ENCODE peak calls at places on chromosome 10, in ten cellular contexts. One of them, this sample, is unnamed.

GRCh38 chr10:126500866-126501265 is 112.6 kb upstream of the ADAM12 start:
- DNase-seq in coronary artery: no peak
- DNase-seq in heart right ventricle: no peak
- DNase-seq in uterus: no peak
- DNase-seq in lung microvascular endothelial cell: no peak
- DNase-seq in SK-MEL-5: peak; percentile 54
- DNase-seq in endothelial cell: no peak
- DNase-seq in CD4-positive, alpha-beta T cell: no peak
- DNase-seq in kidney tubule cell: peak; percentile 59
- DNase-seq in T-helper 9 cell: no peak
- DNase-seq in this sample: no peak

GRCh38 chr10:133143200-133143533 is 16.9 kb upstream of the KNDC1 start:
- DNase-seq in coronary artery: no peak
- DNase-seq in endothelial cell: no peak
- DNase-seq in T-helper 9 cell: no peak
- DNase-seq in lung microvascular endothelial cell: no peak
- DNase-seq in heart right ventricle: no peak
- DNase-seq in uterus: no peak
- DNase-seq in CD4-positive, alpha-beta T cell: no peak
- DNase-seq in SK-MEL-5: no peak
- DNase-seq in kidney tubule cell: no peak
- DNase-seq in this sample: no peak

GRCh38 chr10:97743169-97743945 is 6.4 kb downstream of the ZFYVE27 start:
- DNase-seq in heart right ventricle: no peak
- DNase-seq in SK-MEL-5: no peak
- DNase-seq in endothelial cell: no peak
- DNase-seq in uterus: no peak
- DNase-seq in coronary artery: no peak
- DNase-seq in T-helper 9 cell: no peak
- DNase-seq in kidney tubule cell: no peak
- DNase-seq in CD4-positive, alpha-beta T cell: no peak
- DNase-seq in lung microvascular endothelial cell: no peak
- DNase-seq in this sample: no peak

GRCh38 chr10:101287922-101288638 is 58.8 kb upstream of the LBX1 start:
- DNase-seq in SK-MEL-5: peak; percentile 58
- DNase-seq in heart right ventricle: no peak
- DNase-seq in endothelial cell: peak; percentile 72
- DNase-seq in T-helper 9 cell: no peak
- DNase-seq in CD4-positive, alpha-beta T cell: no peak
- DNase-seq in lung microvascular endothelial cell: peak; percentile 46
- DNase-seq in uterus: no peak
- DNase-seq in kidney tubule cell: no peak
- DNase-seq in coronary artery: no peak
- DNase-seq in this sample: no peak

GRCh38 chr10:5526691-5527331 is 2.0 kb downstream of the CALML3 start:
- DNase-seq in uterus: no peak
- DNase-seq in coronary artery: peak; percentile 55
- DNase-seq in lung microvascular endothelial cell: no peak
- DNase-seq in kidney tubule cell: no peak
- DNase-seq in SK-MEL-5: no peak
- DNase-seq in T-helper 9 cell: no peak
- DNase-seq in endothelial cell: no peak
- DNase-seq in heart right ventricle: no peak
- DNase-seq in CD4-positive, alpha-beta T cell: no peak
- DNase-seq in this sample: no peak

GRCh38 chr10:86942441-86943315 is 14.7 kb downstream of the MMRN2 start:
- DNase-seq in SK-MEL-5: no peak
- DNase-seq in heart right ventricle: no peak
- DNase-seq in T-helper 9 cell: no peak
- DNase-seq in coronary artery: peak; percentile 72
- DNase-seq in kidney tubule cell: no peak
- DNase-seq in endothelial cell: no peak
- DNase-seq in uterus: no peak
- DNase-seq in lung microvascular endothelial cell: no peak
- DNase-seq in CD4-positive, alpha-beta T cell: no peak
- DNase-seq in this sample: peak; percentile 83

GRCh38 chr10:126634915-126635314 is 35.6 kb downstream of the C10orf90 start:
- DNase-seq in uterus: no peak
- DNase-seq in kidney tubule cell: peak; percentile 72
- DNase-seq in T-helper 9 cell: no peak
- DNase-seq in coronary artery: no peak
- DNase-seq in heart right ventricle: no peak
- DNase-seq in CD4-positive, alpha-beta T cell: no peak
- DNase-seq in lung microvascular endothelial cell: no peak
- DNase-seq in SK-MEL-5: peak; percentile 71
- DNase-seq in endothelial cell: no peak
- DNase-seq in this sample: no peak

GRCh38 chr10:77648472-77648871 is 10.9 kb upstream of the KCNMA1 start:
- DNase-seq in heart right ventricle: no peak
- DNase-seq in uterus: no peak
- DNase-seq in coronary artery: no peak
- DNase-seq in CD4-positive, alpha-beta T cell: no peak
- DNase-seq in endothelial cell: no peak
- DNase-seq in T-helper 9 cell: no peak
- DNase-seq in kidney tubule cell: no peak
- DNase-seq in SK-MEL-5: no peak
- DNase-seq in lung microvascular endothelial cell: no peak
- DNase-seq in this sample: no peak

GRCh38 chr10:109933984-109934565 is 10.8 kb upstream of the XPNPEP1 start:
- DNase-seq in endothelial cell: no peak
- DNase-seq in kidney tubule cell: no peak
- DNase-seq in coronary artery: no peak
- DNase-seq in lung microvascular endothelial cell: no peak
- DNase-seq in heart right ventricle: no peak
- DNase-seq in CD4-positive, alpha-beta T cell: peak; percentile 51
- DNase-seq in SK-MEL-5: no peak
- DNase-seq in T-helper 9 cell: no peak
- DNase-seq in uterus: no peak
- DNase-seq in this sample: no peak

GRCh38 chr10:119803264-119803663 is 69.4 kb downstream of the MCMBP start:
- DNase-seq in heart right ventricle: no peak
- DNase-seq in SK-MEL-5: no peak
- DNase-seq in CD4-positive, alpha-beta T cell: no peak
- DNase-seq in T-helper 9 cell: no peak
- DNase-seq in kidney tubule cell: peak; percentile 28
- DNase-seq in lung microvascular endothelial cell: peak; percentile 49
- DNase-seq in endothelial cell: no peak
- DNase-seq in uterus: no peak
- DNase-seq in coronary artery: no peak
- DNase-seq in this sample: no peak

GRCh38 chr10:15545884-15546283 is 173.8 kb downstream of the ITGA8 start:
- DNase-seq in endothelial cell: no peak
- DNase-seq in lung microvascular endothelial cell: no peak
- DNase-seq in SK-MEL-5: no peak
- DNase-seq in kidney tubule cell: no peak
- DNase-seq in heart right ventricle: no peak
- DNase-seq in coronary artery: no peak
- DNase-seq in uterus: no peak
- DNase-seq in CD4-positive, alpha-beta T cell: no peak
- DNase-seq in T-helper 9 cell: no peak
- DNase-seq in this sample: no peak

GRCh38 chr10:1048349-1048731 is 579 bp downstream of the IDI1 start:
- DNase-seq in heart right ventricle: peak; percentile 35
- DNase-seq in coronary artery: no peak
- DNase-seq in CD4-positive, alpha-beta T cell: peak; percentile 48
- DNase-seq in uterus: no peak
- DNase-seq in kidney tubule cell: no peak
- DNase-seq in T-helper 9 cell: peak; percentile 56
- DNase-seq in lung microvascular endothelial cell: no peak
- DNase-seq in endothelial cell: no peak
- DNase-seq in SK-MEL-5: no peak
- DNase-seq in this sample: no peak

GRCh38 chr10:62054408-62054807 is 152.9 kb downstream of the ARID5B start:
- DNase-seq in kidney tubule cell: no peak
- DNase-seq in endothelial cell: no peak
- DNase-seq in T-helper 9 cell: no peak
- DNase-seq in SK-MEL-5: no peak
- DNase-seq in CD4-positive, alpha-beta T cell: no peak
- DNase-seq in coronary artery: no peak
- DNase-seq in heart right ventricle: no peak
- DNase-seq in uterus: no peak
- DNase-seq in lung microvascular endothelial cell: no peak
- DNase-seq in this sample: no peak

GRCh38 chr10:20966426-20966825 is 69.3 kb upstream of the NEBL start:
- DNase-seq in kidney tubule cell: no peak
- DNase-seq in heart right ventricle: no peak
- DNase-seq in uterus: no peak
- DNase-seq in SK-MEL-5: no peak
- DNase-seq in CD4-positive, alpha-beta T cell: no peak
- DNase-seq in endothelial cell: no peak
- DNase-seq in coronary artery: no peak
- DNase-seq in lung microvascular endothelial cell: no peak
- DNase-seq in T-helper 9 cell: no peak
- DNase-seq in this sample: no peak

GRCh38 chr10:11886851-11887250 is 63.7 kb downstream of the PROSER2 start:
- DNase-seq in T-helper 9 cell: no peak
- DNase-seq in coronary artery: no peak
- DNase-seq in heart right ventricle: no peak
- DNase-seq in SK-MEL-5: no peak
- DNase-seq in uterus: no peak
- DNase-seq in CD4-positive, alpha-beta T cell: no peak
- DNase-seq in endothelial cell: no peak
- DNase-seq in lung microvascular endothelial cell: no peak
- DNase-seq in kidney tubule cell: peak; percentile 98
- DNase-seq in this sample: no peak

GRCh38 chr10:98097611-98098010 is 36.8 kb upstream of the R3HCC1L start:
- DNase-seq in kidney tubule cell: no peak
- DNase-seq in endothelial cell: no peak
- DNase-seq in uterus: no peak
- DNase-seq in SK-MEL-5: no peak
- DNase-seq in CD4-positive, alpha-beta T cell: no peak
- DNase-seq in T-helper 9 cell: no peak
- DNase-seq in lung microvascular endothelial cell: no peak
- DNase-seq in heart right ventricle: no peak
- DNase-seq in coronary artery: no peak
- DNase-seq in this sample: no peak

GRCh38 chr10:72697711-72698110 is 5.8 kb downstream of the MCU start:
- DNase-seq in CD4-positive, alpha-beta T cell: no peak
- DNase-seq in uterus: no peak
- DNase-seq in T-helper 9 cell: no peak
- DNase-seq in heart right ventricle: no peak
- DNase-seq in kidney tubule cell: peak; percentile 41
- DNase-seq in lung microvascular endothelial cell: no peak
- DNase-seq in SK-MEL-5: no peak
- DNase-seq in endothelial cell: no peak
- DNase-seq in coronary artery: no peak
- DNase-seq in this sample: no peak

GRCh38 chr10:33553951-33554571 is 219.6 kb upstream of the NRP1 start:
- DNase-seq in CD4-positive, alpha-beta T cell: no peak
- DNase-seq in heart right ventricle: no peak
- DNase-seq in kidney tubule cell: no peak
- DNase-seq in lung microvascular endothelial cell: no peak
- DNase-seq in SK-MEL-5: no peak
- DNase-seq in T-helper 9 cell: no peak
- DNase-seq in coronary artery: no peak
- DNase-seq in endothelial cell: no peak
- DNase-seq in uterus: no peak
- DNase-seq in this sample: no peak

GRCh38 chr10:61063911-61064310 is 119.9 kb upstream of the RHOBTB1 start:
- DNase-seq in lung microvascular endothelial cell: peak; percentile 57
- DNase-seq in CD4-positive, alpha-beta T cell: no peak
- DNase-seq in coronary artery: no peak
- DNase-seq in endothelial cell: no peak
- DNase-seq in kidney tubule cell: peak; percentile 43
- DNase-seq in heart right ventricle: no peak
- DNase-seq in T-helper 9 cell: no peak
- DNase-seq in uterus: no peak
- DNase-seq in SK-MEL-5: no peak
- DNase-seq in this sample: no peak

This sample was measured in osteocyte.